ENCODE peak calls at places on chromosomes 1 and 21, in ten cellular contexts. R is hepatic stellate cell; O is brain microvascular endothelial cell; Q is fibroblast of lung; Z is AG04450; S is NB4; Y is GM04503; P is uterus; V is adipocyte; N is stimulated activated CD8-positive, alpha-beta memory T cell treated with anti-CD3 and anti-CD28 coated beads, Interleukin-2, amount 100 ng/mL, for 1 hour. F is an unnamed sample.

GRCh38 chr1:24906760-24907490 is 23.2 kb downstream of the RUNX3 start:
- DNase-seq in P (no peak), Q (no peak), R (no peak), O (no peak), Y (no peak), N (no peak), V (no peak), S (no peak), Z (no peak), F (no peak)

GRCh38 chr1:23951646-23952095 is 8.0 kb upstream of the PNRC2 start:
- DNase-seq in V (peak; percentile 57), S (no peak), P (no peak), R (peak; percentile 73), Q (peak; percentile 81), Z (no peak), Y (peak; percentile 97), N (no peak), O (peak; percentile 74), F (no peak)

GRCh38 chr1:57217905-57218304 is 206.0 kb downstream of the DAB1 start:
- DNase-seq in P (no peak), Q (no peak), R (no peak), O (no peak), N (no peak), Z (no peak), S (no peak), V (no peak), Y (no peak), F (no peak)

GRCh38 chr1:116956378-116956777 is 45.2 kb upstream of the CD101 start:
- DNase-seq in Y (no peak), O (no peak), N (no peak), P (no peak), Q (no peak), R (no peak), Z (no peak), S (no peak), V (no peak), F (no peak)

GRCh38 chr1:22137006-22137720 is 5.7 kb downstream of the WNT4 start:
- DNase-seq in S (no peak), N (no peak), Q (no peak), Y (no peak), Z (no peak), P (peak; percentile 89), O (no peak), V (no peak), R (no peak), F (peak; percentile 14)

GRCh38 chr1:57549280-57549679 is 125.4 kb upstream of the DAB1 start:
- DNase-seq in S (no peak), Q (no peak), Z (no peak), R (no peak), O (no peak), V (no peak), P (no peak), N (no peak), Y (peak; percentile 7), F (peak; percentile 22)

GRCh38 chr1:193417420-193417819 is 231.0 kb upstream of the B3GALT2 start:
- DNase-seq in Z (no peak), R (no peak), Y (no peak), S (no peak), Q (peak; percentile 20), P (no peak), V (peak; percentile 19), O (peak; percentile 45), N (no peak), F (peak; percentile 32)

GRCh38 chr1:234570741-234571140 is 39.2 kb downstream of the IRF2BP2 start:
- DNase-seq in O (no peak), Q (no peak), N (no peak), V (no peak), S (no peak), R (no peak), Z (no peak), Y (no peak), P (no peak), F (no peak)

GRCh38 chr1:31689821-31690220 is 14.0 kb downstream of the COL16A1 start:
- DNase-seq in S (no peak), R (peak; percentile 97), Q (peak; percentile 88), Y (peak; percentile 88), N (no peak), P (no peak), O (peak; percentile 91), Z (peak; percentile 85), V (peak; percentile 87), F (peak; percentile 15)

GRCh38 chr21:41283211-41283818 is 33.3 kb upstream of the FAM3B start:
- DNase-seq in Z (peak; percentile 65), N (peak; percentile 12), P (peak; percentile 39), Q (peak; percentile 92), S (peak; percentile 80), O (peak; percentile 65), V (peak; percentile 95), Y (peak; percentile 41), R (peak; percentile 75), F (peak; percentile 70)

GRCh38 chr1:170664828-170665617 is 1.1 kb downstream of the PRRX1 start:
- DNase-seq in R (peak; percentile 72), Z (no peak), Y (no peak), N (no peak), Q (peak; percentile 74), P (peak; percentile 48), V (peak; percentile 58), S (no peak), O (peak; percentile 52), F (no peak)

GRCh38 chr1:70468180-70468579 is 57.1 kb downstream of the CTH start:
- DNase-seq in N (no peak), Q (no peak), Z (no peak), Y (no peak), R (no peak), P (no peak), O (no peak), V (no peak), S (no peak), F (no peak)

GRCh38 chr1:232899278-232899677 is 51.1 kb upstream of the NTPCR start:
- DNase-seq in V (no peak), P (no peak), R (no peak), Q (no peak), Z (no peak), S (no peak), O (no peak), Y (no peak), N (no peak), F (no peak)

GRCh38 chr1:112260699-112261098 is 135.3 kb upstream of the CTTNBP2NL start:
- DNase-seq in O (no peak), R (no peak), P (no peak), N (no peak), V (no peak), Z (no peak), Q (no peak), S (no peak), Y (no peak), F (no peak)

GRCh38 chr1:44672254-44672955 is 1.9 kb downstream of the TMEM53 start:
- DNase-seq in Y (no peak), V (peak; percentile 23), R (no peak), O (peak; percentile 22), N (no peak), Q (peak; percentile 40), P (no peak), S (peak; percentile 98), Z (no peak), F (peak; percentile 99)

F was measured in MV-4-11.